ENCODE peak calls at places on chromosome 6, in eight cellular contexts. M is activated naive CD8-positive, alpha-beta T cell treated with anti-CD3 and anti-CD28 coated beads, Interleukin-2, amount 50 U/mL, for 24 hours; I is activated CD4-positive, alpha-beta T cell treated with anti-CD3 and anti-CD28 coated beads, Interleukin-2, amount 50 U/mL, for 24 hours; C is transverse colon; H is progenitor cell of endocrine pancreas; X is left kidney; N is hippocampal formation; B is EH. G is an unnamed sample.

GRCh38 chr6:72798196-72798595 is 176.3 kb downstream of the KCNQ5 start:
- DNase-seq in C (no peak), N (no peak), H (no peak), X (no peak), I (no peak), B (peak), M (no peak), G (no peak)

GRCh38 chr6:159973951-159974350 is 5.1 kb downstream of the IGF2R start:
- DNase-seq in M (no peak), B (peak), H (no peak), I (no peak), X (no peak), C (no peak), N (no peak), G (no peak)

GRCh38 chr6:122995930-122996796 is at the start of gene CLVS2:
- DNase-seq in M (no peak), B (no peak), X (peak), I (no peak), C (no peak), H (peak), N (peak), G (no peak)

GRCh38 chr6:161373905-161374451 is 100.1 kb upstream of the AGPAT4 start:
- DNase-seq in I (peak), B (peak), C (peak), M (peak), H (peak), X (peak), N (peak), G (peak)

GRCh38 chr6:11011787-11012234 is 32.3 kb downstream of the ELOVL2 start:
- DNase-seq in I (no peak), H (no peak), X (peak), B (no peak), N (no peak), C (no peak), M (no peak), G (peak)

GRCh38 chr6:139271056-139271455 is 20.7 kb downstream of the TXLNB start:
- DNase-seq in M (no peak), X (peak), I (no peak), B (peak), H (no peak), C (peak), N (no peak), G (no peak)

GRCh38 chr6:126127662-126128061 is 141.3 kb downstream of the TRMT11 start:
- DNase-seq in M (no peak), B (no peak), C (no peak), N (no peak), X (peak), I (no peak), H (no peak), G (no peak)

GRCh38 chr6:20757761-20758160 is 223.5 kb downstream of the CDKAL1 start:
- DNase-seq in H (no peak), X (no peak), M (no peak), B (peak), N (no peak), C (no peak), I (no peak), G (no peak)

GRCh38 chr6:36963451-36964290 is 9.1 kb downstream of the PI16 start:
- DNase-seq in X (no peak), B (peak), M (no peak), H (no peak), N (no peak), C (peak), I (no peak), G (no peak)

GRCh38 chr6:134443009-134443408 is 125.1 kb upstream of the SGK1 start:
- DNase-seq in H (no peak), C (no peak), M (no peak), B (no peak), X (no peak), N (no peak), I (no peak), G (no peak)

GRCh38 chr6:30154709-30155521 is 6.1 kb downstream of the TRIM10 start:
- DNase-seq in H (no peak), I (no peak), N (no peak), B (peak), X (peak), C (peak), M (no peak), G (no peak)

GRCh38 chr6:26607434-26608230 is 10.9 kb downstream of the ABT1 start:
- DNase-seq in M (peak), H (peak), I (peak), C (peak), X (peak), N (peak), B (peak), G (peak)

GRCh38 chr6:42165016-42165415 is 8.1 kb upstream of the GUCA1A start:
- DNase-seq in M (no peak), H (no peak), I (no peak), N (no peak), C (no peak), B (peak), X (no peak), G (no peak)

GRCh38 chr6:141133346-141133745 is 999.4 kb upstream of the GJE1 start:
- DNase-seq in B (peak), N (no peak), C (no peak), M (no peak), H (no peak), I (no peak), X (no peak), G (no peak)

GRCh38 chr6:4162345-4162744 is 27.0 kb upstream of the ECI2 start:
- DNase-seq in X (no peak), N (no peak), C (no peak), M (no peak), I (no peak), B (peak), H (no peak), G (no peak)

GRCh38 chr6:30626484-30627366 is at the start of gene ATAT1:
- DNase-seq in I (peak), B (peak), N (peak), X (peak), C (peak), M (peak), H (peak), G (peak)

GRCh38 chr6:110033101-110033500 is 55.0 kb downstream of the GPR6 start:
- DNase-seq in C (no peak), N (no peak), H (no peak), M (no peak), B (no peak), I (no peak), X (no peak), G (no peak)

GRCh38 chr6:17493286-17493685 is 99.9 kb downstream of the CAP2 start:
- DNase-seq in I (no peak), N (no peak), H (no peak), C (no peak), M (no peak), X (no peak), B (peak), G (no peak)

GRCh38 chr6:133641111-133641510 is 247.8 kb upstream of the TCF21 start:
- DNase-seq in N (no peak), B (peak), X (peak), H (no peak), M (no peak), C (no peak), I (no peak), G (no peak)

GRCh38 chr6:136669299-136669699 is 119.1 kb upstream of the MAP7 start:
- DNase-seq in H (no peak), M (no peak), C (no peak), I (no peak), X (peak), N (no peak), B (peak), G (no peak)

GRCh38 chr6:138538390-138539031 is 39.2 kb upstream of the NHSL1 start:
- DNase-seq in C (no peak), M (no peak), B (peak), N (no peak), H (no peak), I (no peak), X (no peak), G (no peak)